ENCODE peak calls at places on chromosomes 12 and 14, in ten cellular contexts. S is B cell; F is lung; I is effector memory CD8-positive, alpha-beta T cell; E is activated CD4-positive, alpha-beta T cell treated with anti-CD3 and anti-CD28 coated beads, Interleukin-2, amount 10 ng/mL, durations not matched to agents 7 days and 5 days; X is NB4; Z is ELF-1; J is right atrium auricular region; D is activated T-helper 1 cell treated with anti-CD3 and anti-CD28 coated beads, Interleukin-2, amount 50 U/mL, for 16 hours; P is H9. K is an unnamed sample.

GRCh38 chr12:62123721-62124203 is 136.4 kb upstream of the USP15 start:
- DNase-seq in S (peak), F (no peak), I (no peak), E (peak), X (peak), Z (no peak), J (no peak), D (no peak), P (peak), K (peak)

GRCh38 chr12:120771097-120771496 is 45.5 kb downstream of the ACADS start:
- DNase-seq in S (no peak), F (no peak), I (no peak), E (no peak), X (peak), Z (peak), J (no peak), D (no peak), P (no peak), K (no peak)

GRCh38 chr12:27866382-27867101 is 86.5 kb upstream of the MANSC4 start:
- DNase-seq in S (no peak), F (no peak), I (no peak), E (no peak), X (no peak), Z (no peak), J (no peak), D (no peak), P (no peak), K (no peak)

GRCh38 chr14:56794088-56794556 is 16.2 kb downstream of the OTX2 start:
- DNase-seq in S (no peak), F (no peak), I (no peak), E (no peak), X (no peak), Z (peak), J (no peak), D (no peak), P (peak), K (no peak)

GRCh38 chr12:92543359-92543758 is 159.4 kb upstream of the PLEKHG7 start:
- DNase-seq in S (no peak), F (no peak), I (no peak), E (no peak), X (no peak), Z (peak), J (no peak), D (no peak), P (no peak), K (no peak)

GRCh38 chr14:99602788-99603415 is 1.1 kb downstream of the CCDC85C start:
- DNase-seq in S (no peak), F (no peak), I (no peak), E (no peak), X (no peak), Z (no peak), J (no peak), D (no peak), P (no peak), K (no peak)

GRCh38 chr14:94129111-94129757 is at the start of gene IFI27L2:
- DNase-seq in S (peak), F (peak), I (peak), E (peak), X (peak), Z (peak), J (peak), D (peak), P (peak), K (peak)

GRCh38 chr12:67772276-67773169 is 124.0 kb downstream of the DYRK2 start:
- DNase-seq in S (no peak), F (no peak), I (no peak), E (no peak), X (no peak), Z (peak), J (no peak), D (no peak), P (peak), K (no peak)

GRCh38 chr12:591167-591570 is 72.1 kb downstream of the NINJ2 start:
- DNase-seq in S (no peak), F (no peak), I (no peak), E (no peak), X (no peak), Z (no peak), J (peak), D (no peak), P (no peak), K (no peak)

GRCh38 chr12:70854138-70854537 is 66.4 kb downstream of the PTPRR start:
- DNase-seq in S (no peak), F (no peak), I (no peak), E (no peak), X (no peak), Z (no peak), J (no peak), D (no peak), P (no peak), K (no peak)

GRCh38 chr12:27705263-27705662 is 5.4 kb upstream of the MRPS35 start:
- DNase-seq in S (no peak), F (no peak), I (no peak), E (no peak), X (peak), Z (peak), J (no peak), D (no peak), P (peak), K (no peak)

GRCh38 chr12:107461222-107461980 is 224.2 kb upstream of the PWP1 start:
- DNase-seq in S (no peak), F (no peak), I (no peak), E (no peak), X (no peak), Z (no peak), J (no peak), D (no peak), P (no peak), K (no peak)

GRCh38 chr12:57146092-57146491 is 1.3 kb downstream of the LRP1-AS start:
- DNase-seq in S (no peak), F (no peak), I (no peak), E (no peak), X (no peak), Z (no peak), J (no peak), D (no peak), P (no peak), K (no peak)

GRCh38 chr14:30656190-30656632 is 34.1 kb downstream of the SCFD1 start:
- DNase-seq in S (no peak), F (no peak), I (peak), E (peak), X (peak), Z (peak), J (no peak), D (no peak), P (peak), K (peak)

GRCh38 chr14:37246427-37246829 is 48.7 kb downstream of the MIPOL1 start:
- DNase-seq in S (no peak), F (no peak), I (no peak), E (no peak), X (peak), Z (peak), J (no peak), D (no peak), P (no peak), K (peak)

GRCh38 chr12:9605490-9605889 is 2.2 kb downstream of the KLRB1 start:
- DNase-seq in S (no peak), F (no peak), I (no peak), E (no peak), X (no peak), Z (no peak), J (no peak), D (no peak), P (no peak), K (no peak)

GRCh38 chr14:99792551-99793212 is 531 bp upstream of the EML1 start:
- DNase-seq in S (no peak), F (no peak), I (no peak), E (no peak), X (no peak), Z (peak), J (no peak), D (no peak), P (no peak), K (no peak)

GRCh38 chr12:46387697-46388096 is 15.1 kb upstream of the SLC38A2 start:
- DNase-seq in S (peak), F (no peak), I (no peak), E (peak), X (peak), Z (no peak), J (no peak), D (no peak), P (no peak), K (no peak)

GRCh38 chr12:25552681-25553080 is 402 bp downstream of the LMNTD1 start:
- DNase-seq in S (no peak), F (no peak), I (no peak), E (no peak), X (no peak), Z (no peak), J (no peak), D (no peak), P (no peak), K (no peak)